ENCODE peak calls at places on chromosome 1, in four cellular contexts. Q is SK-N-SH, N is WTC11, I is K562. B is an unnamed sample.
A peak's percentile ranks its signal among the peaks of the same experiment; 100 is the strongest.

GRCh38 chr1:77605246-77606026 is 77.0 kb downstream of the ZZZ3 start:
- DNase-seq in Q (no peak), I (no peak), N (no peak), B (no peak)

GRCh38 chr1:16612332-16613172 is 812 bp downstream of the NBPF1 start:
- DNase-seq in I (peak; percentile 76), N (peak; percentile 65), Q (peak; percentile 70), B (peak; percentile 95)

GRCh38 chr1:153832293-153832692 is 57.1 kb downstream of the SLC27A3 start:
- DNase-seq in Q (no peak), I (no peak), N (no peak), B (no peak)

GRCh38 chr1:68594851-68595250 is 98.0 kb upstream of the DEPDC1 start:
- DNase-seq in N (no peak), Q (no peak), I (no peak), B (no peak)

GRCh38 chr1:157218671-157219070 is 80.5 kb upstream of the ETV3 start:
- DNase-seq in Q (no peak), I (no peak), N (no peak), B (no peak)

GRCh38 chr1:246373828-246374569 is 133.1 kb downstream of the SMYD3 start:
- DNase-seq in I (no peak), Q (no peak), N (no peak), B (no peak)

GRCh38 chr1:151501474-151501873 is 9.7 kb upstream of the CGN start:
- DNase-seq in Q (no peak), I (peak; percentile 46), N (no peak), B (no peak)

GRCh38 chr1:15287035-15287434 is 40.0 kb downstream of the FHAD1 start:
- DNase-seq in I (no peak), N (no peak), Q (no peak), B (no peak)

GRCh38 chr1:6386371-6386949 is 7.1 kb downstream of the ACOT7 start:
- DNase-seq in Q (no peak), I (no peak), N (no peak), B (no peak)

GRCh38 chr1:209363112-209363511 is 220.4 kb upstream of the CAMK1G start:
- DNase-seq in Q (no peak), N (no peak), I (no peak), B (no peak)

GRCh38 chr1:158998781-158999161 is 10.9 kb upstream of the IFI16 start:
- DNase-seq in Q (peak; percentile 33), I (peak; percentile 47), N (no peak), B (no peak)

GRCh38 chr1:160098852-160099647 is 631 bp upstream of the IGSF8 start:
- DNase-seq in I (peak; percentile 99), Q (peak; percentile 98), N (peak; percentile 99), B (peak; percentile 99)

GRCh38 chr1:15331673-15332072 is 78.0 kb upstream of the EFHD2 start:
- DNase-seq in N (no peak), Q (no peak), I (no peak), B (no peak)

GRCh38 chr1:200207711-200208126 is 180.2 kb downstream of the NR5A2 start:
- DNase-seq in Q (no peak), N (no peak), I (no peak), B (no peak)

GRCh38 chr1:14519976-14520375 is 78.5 kb upstream of the KAZN start:
- DNase-seq in N (no peak), Q (no peak), I (no peak), B (no peak)

GRCh38 chr1:2644591-2645101 is 11.8 kb upstream of the MMEL1 start:
- DNase-seq in I (no peak), Q (no peak), N (no peak), B (no peak)

GRCh38 chr1:207698822-207699483 is 52.9 kb upstream of the CD46 start:
- DNase-seq in Q (peak; percentile 24), N (peak; percentile 61), I (peak; percentile 30), B (peak; percentile 81)

GRCh38 chr1:113452921-113453770 is 62.8 kb downstream of the MAGI3 start:
- DNase-seq in Q (peak; percentile 26), N (peak; percentile 12), I (peak; percentile 28), B (no peak)

GRCh38 chr1:42178249-42178648 is 13.7 kb upstream of the GUCA2A start:
- DNase-seq in I (no peak), N (no peak), Q (no peak), B (no peak)

GRCh38 chr1:162366671-162367070 is 10.0 kb downstream of the SPATA46 start:
- DNase-seq in Q (no peak), I (peak; percentile 57), N (no peak), B (no peak)
- TF ChIP-seq TEAD4 in Q (no peak), I (no peak), N (no peak), B (no peak)

GRCh38 chr1:154943649-154944421 is 7.3 kb upstream of the PMVK start:
- DNase-seq in I (peak; percentile 72), Q (peak; percentile 83), N (peak; percentile 68), B (no peak)

GRCh38 chr1:154940880-154941228 is 4.3 kb upstream of the PMVK start:
- DNase-seq in Q (no peak), I (no peak), N (no peak), B (no peak)

GRCh38 chr1:154938604-154939399 is 2.3 kb upstream of the PMVK start:
- DNase-seq in N (no peak), I (no peak), Q (no peak), B (no peak)

GRCh38 chr1:154940213-154940879 is 3.8 kb upstream of the PMVK start:
- DNase-seq in Q (no peak), I (no peak), N (no peak), B (no peak)

DNA sequence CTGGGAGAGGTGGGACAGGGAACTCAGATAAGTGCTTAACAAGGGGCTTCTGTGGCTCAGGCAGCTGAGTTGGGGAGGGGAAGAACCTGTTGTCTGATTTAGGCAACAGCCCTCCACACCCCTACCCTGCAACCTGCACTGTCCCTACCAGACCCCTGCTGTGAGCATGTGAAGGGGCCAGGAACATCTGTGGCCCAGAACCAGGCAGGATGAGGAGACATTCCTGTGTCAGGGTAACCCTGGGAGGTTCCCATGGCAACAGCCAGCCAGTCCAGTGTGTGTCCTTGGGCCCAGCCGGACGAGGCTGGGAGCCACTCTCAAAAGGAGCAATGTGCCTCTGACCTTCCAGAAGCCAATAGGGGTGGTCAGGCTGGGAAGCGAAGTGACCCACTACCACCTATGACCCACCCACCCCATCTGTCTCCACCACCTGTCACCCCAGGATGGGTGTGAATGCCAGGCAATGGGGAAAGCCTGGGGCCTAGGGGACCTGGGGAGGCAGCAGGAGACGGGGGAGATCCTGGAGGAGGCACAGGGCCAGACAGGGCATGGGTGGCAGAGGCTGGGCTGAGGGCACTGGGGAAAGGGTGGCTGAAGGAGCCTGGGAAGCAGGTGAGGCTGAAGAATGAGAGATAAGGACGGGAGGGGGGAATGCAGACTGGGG is 4.9 kb upstream of the PMVK start:
- DNase-seq in Q (peak; percentile 65), N (peak; percentile 51), I (no peak), B (no peak)
- TF ChIP-seq TEAD4 in Q (no peak), N (no peak), I (no peak), B (no peak)

GRCh38 chr1:30705673-30706072 is 17.7 kb downstream of the MATN1 start:
- DNase-seq in Q (no peak), N (no peak), I (no peak), B (no peak)

GRCh38 chr1:30707412-30708360 is 15.7 kb downstream of the MATN1 start:
- DNase-seq in I (peak; percentile 90), N (peak; percentile 88), Q (peak; percentile 90), B (no peak)

GRCh38 chr1:30708361-30708728 is 15.0 kb downstream of the MATN1 start:
- DNase-seq in Q (no peak), I (no peak), N (no peak), B (no peak)

GRCh38 chr1:30704765-30705509 is 18.4 kb downstream of the MATN1 start:
- DNase-seq in I (no peak), N (no peak), Q (no peak), B (no peak)

DNA sequence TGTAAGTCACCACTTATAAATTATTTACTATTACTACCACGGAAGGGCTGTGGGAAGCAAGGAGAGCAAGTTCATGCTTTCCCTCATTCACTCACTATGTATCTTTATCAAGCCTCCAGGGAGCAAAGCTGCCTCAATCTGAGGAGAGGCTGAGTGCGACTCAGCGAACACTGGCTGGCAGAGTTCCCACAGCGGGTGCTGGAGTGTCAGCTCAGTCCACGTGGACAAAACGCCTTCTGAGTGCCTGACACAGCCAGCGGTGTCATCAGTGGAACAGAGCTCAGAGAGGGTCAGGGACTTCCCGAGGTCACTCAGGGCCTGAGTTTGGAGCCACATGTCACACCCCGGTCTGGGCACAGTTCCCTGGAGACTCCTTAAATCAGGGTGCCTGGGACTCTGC is 16.9 kb downstream of the MATN1 start:
- DNase-seq in I (no peak), N (no peak), Q (no peak), B (no peak)
- TF ChIP-seq TEAD4 in I (no peak), N (no peak), Q (no peak), B (no peak)

GRCh38 chr1:23558140-23558871 is 995 bp downstream of the ID3 start:
- DNase-seq in I (peak; percentile 92), Q (peak; percentile 53), N (peak; percentile 52), B (no peak)
- TF ChIP-seq TEAD4 in I (peak; percentile 33), Q (no peak), N (no peak), B (no peak)

GRCh38 chr1:48093696-48094518 is 96.7 kb upstream of the TRABD2B start:
- DNase-seq in Q (peak; percentile 85), I (peak; percentile 76), N (peak; percentile 91), B (peak; percentile 43)
- TF ChIP-seq TEAD4 in Q (no peak), I (no peak), N (no peak), B (no peak)

B was measured in H1.